ENCODE peak calls at places on chromosomes 6 and 20, in ten cellular contexts. M, X, P, F, D, E, L, Y, Q and C are unnamed samples.

GRCh38 chr20:3173582-3174441 is 463 bp upstream of the LZTS3 start:
- DNase-seq in M (peak), X (peak), P (peak), F (peak), D (peak), E (peak), L (peak), Y (peak), Q (peak), C (peak)

GRCh38 chr20:419556-420168 is 11.6 kb downstream of the RBCK1 start:
- DNase-seq in M (no peak), X (no peak), P (no peak), F (no peak), D (no peak), E (no peak), L (no peak), Y (no peak), Q (peak), C (no peak)

GRCh38 chr6:140979642-140980091 is 1153.1 kb upstream of the GJE1 start:
- DNase-seq in M (no peak), X (no peak), P (no peak), F (no peak), D (no peak), E (peak), L (peak), Y (no peak), Q (no peak), C (no peak)

GRCh38 chr6:36610576-36611336 is 16.6 kb downstream of the SRSF3 start:
- DNase-seq in M (no peak), X (no peak), P (no peak), F (no peak), D (no peak), E (no peak), L (no peak), Y (peak), Q (peak), C (no peak)

GRCh38 chr6:118659513-118660217 is 8.3 kb upstream of the CEP85L start:
- DNase-seq in M (no peak), X (no peak), P (no peak), F (no peak), D (no peak), E (no peak), L (no peak), Y (no peak), Q (no peak), C (no peak)

GRCh38 chr20:49470922-49471321 is 11.5 kb downstream of the KCNB1 start:
- DNase-seq in M (no peak), X (no peak), P (no peak), F (no peak), D (no peak), E (no peak), L (no peak), Y (no peak), Q (no peak), C (no peak)

GRCh38 chr6:43391448-43392031 is 22.1 kb upstream of the ZNF318 start:
- DNase-seq in M (peak), X (no peak), P (no peak), F (no peak), D (peak), E (no peak), L (no peak), Y (no peak), Q (no peak), C (peak)

GRCh38 chr6:21531393-21531792 is 62.2 kb upstream of the SOX4 start:
- DNase-seq in M (no peak), X (no peak), P (no peak), F (no peak), D (no peak), E (no peak), L (no peak), Y (no peak), Q (no peak), C (no peak)

GRCh38 chr6:47715782-47716181 is 17.4 kb downstream of the ADGRF4 start:
- DNase-seq in M (no peak), X (no peak), P (no peak), F (no peak), D (no peak), E (no peak), L (no peak), Y (no peak), Q (no peak), C (no peak)

GRCh38 chr6:142633317-142633716 is 311.7 kb downstream of the HIVEP2 start:
- DNase-seq in M (no peak), X (no peak), P (no peak), F (no peak), D (no peak), E (no peak), L (no peak), Y (no peak), Q (no peak), C (no peak)

GRCh38 chr6:157840776-157841175 is 17.7 kb downstream of the SNX9 start:
- DNase-seq in M (no peak), X (no peak), P (peak), F (no peak), D (no peak), E (peak), L (peak), Y (no peak), Q (no peak), C (no peak)

GRCh38 chr6:166862287-166862977 is 93.9 kb downstream of the RNASET2 start:
- DNase-seq in M (peak), X (peak), P (no peak), F (no peak), D (peak), E (no peak), L (no peak), Y (no peak), Q (no peak), C (no peak)

GRCh38 chr6:30871592-30872183 is 12.6 kb upstream of the DDR1 start:
- DNase-seq in M (no peak), X (no peak), P (no peak), F (no peak), D (no peak), E (no peak), L (no peak), Y (no peak), Q (no peak), C (no peak)

GRCh38 chr6:36976931-36977330 is 9.1 kb downstream of the MTCH1 start:
- DNase-seq in M (no peak), X (no peak), P (no peak), F (no peak), D (no peak), E (no peak), L (no peak), Y (no peak), Q (no peak), C (no peak)

GRCh38 chr6:38068854-38069253 is 249.3 kb downstream of the ZFAND3 start:
- DNase-seq in M (no peak), X (no peak), P (no peak), F (no peak), D (no peak), E (no peak), L (no peak), Y (no peak), Q (no peak), C (no peak)

GRCh38 chr6:116268589-116269293 is 11.0 kb downstream of the TSPYL1 start:
- DNase-seq in M (no peak), X (no peak), P (peak), F (peak), D (no peak), E (peak), L (peak), Y (no peak), Q (no peak), C (no peak)

GRCh38 chr6:141956046-141956761 is 176.5 kb upstream of the GJE1 start:
- DNase-seq in M (no peak), X (no peak), P (no peak), F (no peak), D (no peak), E (peak), L (peak), Y (no peak), Q (no peak), C (no peak)

GRCh38 chr6:82954937-82955577 is 110.6 kb downstream of the UBE3D start:
- DNase-seq in M (no peak), X (no peak), P (no peak), F (no peak), D (no peak), E (peak), L (peak), Y (no peak), Q (no peak), C (no peak)

GRCh38 chr6:142786476-142786875 is 158.5 kb downstream of the HIVEP2 start:
- DNase-seq in M (no peak), X (no peak), P (no peak), F (no peak), D (no peak), E (no peak), L (peak), Y (no peak), Q (no peak), C (no peak)

GRCh38 chr6:56803594-56803993 is 151.3 kb upstream of the BEND6 start:
- DNase-seq in M (no peak), X (no peak), P (no peak), F (no peak), D (no peak), E (peak), L (peak), Y (no peak), Q (no peak), C (no peak)

GRCh38 chr6:14889172-14889571 is 356.7 kb upstream of the JARID2 start:
- DNase-seq in M (no peak), X (no peak), P (no peak), F (no peak), D (no peak), E (peak), L (peak), Y (no peak), Q (no peak), C (no peak)

GRCh38 chr20:50121858-50122271 is 8.9 kb upstream of the UBE2V1 start:
- DNase-seq in M (no peak), X (no peak), P (no peak), F (peak), D (no peak), E (no peak), L (peak), Y (no peak), Q (no peak), C (no peak)

GRCh38 chr6:145022199-145022782 is 713.0 kb downstream of the EPM2A start:
- DNase-seq in M (no peak), X (no peak), P (no peak), F (no peak), D (no peak), E (no peak), L (no peak), Y (no peak), Q (no peak), C (no peak)

GRCh38 chr6:159193923-159194322 is 24.7 kb downstream of the FNDC1 start:
- DNase-seq in M (no peak), X (no peak), P (no peak), F (no peak), D (no peak), E (no peak), L (no peak), Y (no peak), Q (no peak), C (no peak)

GRCh38 chr6:14454467-14454763 is 336.8 kb downstream of the CD83 start:
- DNase-seq in M (peak), X (no peak), P (no peak), F (no peak), D (peak), E (no peak), L (no peak), Y (no peak), Q (peak), C (no peak)

GRCh38 chr6:158654498-158654897 is 4.6 kb downstream of the SYTL3 start:
- DNase-seq in M (no peak), X (no peak), P (no peak), F (no peak), D (no peak), E (peak), L (peak), Y (peak), Q (peak), C (peak)

GRCh38 chr6:33661118-33661838 is 40.2 kb downstream of the ITPR3 start:
- DNase-seq in M (no peak), X (no peak), P (no peak), F (no peak), D (no peak), E (no peak), L (no peak), Y (no peak), Q (no peak), C (no peak)

GRCh38 chr6:25777031-25777430 is 22.5 kb downstream of the SLC17A4 start:
- DNase-seq in M (no peak), X (no peak), P (peak), F (no peak), D (no peak), E (no peak), L (no peak), Y (no peak), Q (no peak), C (no peak)

GRCh38 chr20:35602851-35603495 is 12.7 kb upstream of the SPAG4 start:
- DNase-seq in M (no peak), X (no peak), P (no peak), F (no peak), D (no peak), E (no peak), L (no peak), Y (no peak), Q (no peak), C (no peak)

GRCh38 chr6:16380220-16380809 is 141.9 kb downstream of the GMPR start:
- DNase-seq in M (no peak), X (no peak), P (no peak), F (no peak), D (no peak), E (no peak), L (no peak), Y (no peak), Q (no peak), C (no peak)

GRCh38 chr6:75124085-75124484 is 81.8 kb downstream of the COL12A1 start:
- DNase-seq in M (no peak), X (no peak), P (no peak), F (no peak), D (no peak), E (no peak), L (no peak), Y (no peak), Q (no peak), C (no peak)
- TF ChIP-seq CTCF in M (no peak), X (no peak), P (no peak), F (no peak), D (no peak), E (no peak), L (no peak), Y (no peak), Q (no peak), C (no peak)

DNA sequence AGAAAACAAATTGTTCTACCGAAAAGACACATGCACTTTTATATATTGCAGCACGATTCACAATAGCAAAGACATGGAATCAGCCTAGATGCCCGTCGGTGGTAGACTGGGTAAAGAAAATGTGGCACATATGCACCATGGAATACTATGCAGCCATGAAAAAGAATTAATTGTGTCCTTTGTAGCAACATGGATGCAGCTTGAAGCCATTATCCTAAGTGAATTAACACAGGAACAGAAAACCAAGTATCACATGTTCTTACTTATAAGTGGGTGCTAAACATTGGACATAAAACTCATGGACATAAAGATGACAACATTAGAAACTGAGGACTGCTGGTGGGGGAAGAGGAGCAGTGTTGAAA is 32.4 kb downstream of the RALGAPB start:
- DNase-seq in M (no peak), X (no peak), P (no peak), F (no peak), D (no peak), E (no peak), L (no peak), Y (no peak), Q (no peak), C (no peak)
- TF ChIP-seq CTCF in M (no peak), X (no peak), P (no peak), F (no peak), D (no peak), E (no peak), L (no peak), Y (no peak), Q (no peak), C (no peak)

GRCh38 chr6:131022691-131023090 is 40.4 kb downstream of the EPB41L2 start:
- DNase-seq in M (no peak), X (no peak), P (no peak), F (no peak), D (no peak), E (no peak), L (no peak), Y (no peak), Q (no peak), C (no peak)

GRCh38 chr6:131024565-131024964 is 38.5 kb downstream of the EPB41L2 start:
- DNase-seq in M (no peak), X (no peak), P (no peak), F (no peak), D (no peak), E (no peak), L (no peak), Y (no peak), Q (no peak), C (no peak)

GRCh38 chr6:131029661-131030297 is 33.3 kb downstream of the EPB41L2 start:
- DNase-seq in M (no peak), X (no peak), P (no peak), F (peak), D (no peak), E (peak), L (peak), Y (no peak), Q (no peak), C (no peak)

GRCh38 chr6:131023834-131024504 is 39.1 kb downstream of the EPB41L2 start:
- DNase-seq in M (no peak), X (no peak), P (no peak), F (peak), D (no peak), E (peak), L (peak), Y (no peak), Q (no peak), C (no peak)

DNA sequence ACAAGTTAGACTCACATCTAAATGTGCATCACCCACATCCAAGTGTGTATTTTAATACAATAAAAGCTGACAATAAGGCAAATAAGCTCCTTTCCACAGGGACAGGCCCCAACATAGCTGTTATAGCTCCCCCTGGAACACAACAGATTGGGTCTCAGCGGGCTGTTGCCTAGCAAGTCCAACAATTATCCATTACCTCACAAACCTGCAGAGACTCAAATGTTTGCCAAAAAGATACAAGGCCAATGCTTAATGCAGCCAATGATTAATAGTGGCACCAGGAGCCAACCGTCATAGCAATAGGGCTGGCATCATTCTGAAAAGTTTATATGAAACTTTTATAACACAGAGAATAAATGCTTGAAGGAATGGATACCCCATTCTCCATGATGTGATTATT is 35.7 kb downstream of the EPB41L2 start:
- DNase-seq in M (no peak), X (no peak), P (no peak), F (no peak), D (no peak), E (no peak), L (no peak), Y (no peak), Q (no peak), C (no peak)
- TF ChIP-seq CTCF in M (no peak), X (no peak), P (no peak), F (no peak), D (no peak), E (no peak), L (no peak), Y (no peak), Q (no peak), C (no peak)

DNA sequence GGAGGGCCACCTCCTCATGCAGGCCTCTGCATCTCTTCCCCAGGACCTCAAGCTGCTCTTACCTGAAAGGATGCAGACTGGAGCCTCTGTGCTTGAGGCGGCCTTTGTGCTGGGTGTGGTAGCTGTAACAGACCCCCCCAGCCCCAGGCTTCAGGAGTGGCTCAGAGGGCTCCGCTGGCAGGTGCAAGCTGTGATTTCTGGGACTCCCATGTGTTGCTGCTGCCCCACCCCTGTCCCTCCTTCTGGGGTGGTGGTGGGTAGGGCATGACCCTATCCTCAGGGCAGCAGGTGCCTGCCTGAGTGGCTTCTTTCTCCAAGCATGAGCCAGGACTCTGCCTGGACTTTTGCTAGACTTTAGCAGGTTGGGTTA is 121.2 kb downstream of the SULF2 start:
- DNase-seq in M (no peak), X (no peak), P (no peak), F (peak), D (no peak), E (no peak), L (no peak), Y (no peak), Q (no peak), C (no peak)
- TF ChIP-seq CTCF in M (no peak), X (no peak), P (peak), F (peak), D (peak), E (no peak), L (no peak), Y (no peak), Q (no peak), C (peak)